ENCODE peak calls at places on chromosomes 4 and X, in six cellular contexts. P, H, Q, Z, E and Y are unnamed samples.

GRCh38 chr4:77433102-77433733 is 172.4 kb upstream of the CXCL13 start:
- DNase-seq in E (peak), P (peak), H (peak), Z (no peak), Q (no peak), Y (peak)

GRCh38 chrX:149540621-149541520 is at the start of gene EOLA1:
- DNase-seq in E (peak), Q (peak), H (peak), Z (peak), P (peak), Y (peak)

GRCh38 chrX:39311646-39312045 is 510.4 kb downstream of the MID1IP1 start:
- DNase-seq in H (no peak), Z (no peak), Q (no peak), P (no peak), E (no peak), Y (no peak)

GRCh38 chr4:173424899-173425805 is 26.2 kb upstream of the SCRG1 start:
- DNase-seq in E (no peak), P (peak), Z (no peak), Q (peak), H (peak), Y (peak)

GRCh38 chr4:5019274-5019673 is at the start of gene CYTL1:
- DNase-seq in E (no peak), Q (no peak), Z (no peak), H (no peak), P (peak), Y (no peak)

GRCh38 chr4:100981447-100982204 is 365.7 kb downstream of the PPP3CA start:
- DNase-seq in P (peak), H (peak), Z (no peak), E (no peak), Q (peak), Y (no peak)

GRCh38 chrX:129613596-129613995 is 41.2 kb downstream of the APLN start:
- DNase-seq in Z (no peak), P (no peak), E (no peak), H (no peak), Q (no peak), Y (no peak)

GRCh38 chrX:23904096-23904495 is 3.6 kb downstream of the APOO start:
- DNase-seq in H (peak), Z (no peak), P (peak), E (no peak), Q (no peak), Y (no peak)

GRCh38 chr4:150325872-150326271 is 247.6 kb downstream of the DCLK2 start:
- DNase-seq in H (no peak), E (no peak), P (no peak), Z (no peak), Q (no peak), Y (no peak)

GRCh38 chr4:120009731-120010130 is 56.9 kb downstream of the MAD2L1 start:
- DNase-seq in Z (no peak), H (no peak), P (peak), E (no peak), Q (peak), Y (peak)

GRCh38 chrX:926070-926469 is 286.4 kb downstream of the CRLF2 start:
- DNase-seq in E (no peak), Z (no peak), P (no peak), Q (no peak), H (no peak), Y (no peak)

GRCh38 chrX:70331161-70331560 is 41.3 kb downstream of the KIF4A start:
- DNase-seq in H (peak), P (peak), Z (no peak), E (no peak), Q (no peak), Y (no peak)

GRCh38 chr4:10077101-10077491 is 39.5 kb downstream of the WDR1 start:
- DNase-seq in Z (no peak), Q (no peak), E (no peak), H (no peak), P (no peak), Y (no peak)

GRCh38 chrX:39936886-39937770 is 160.6 kb downstream of the BCOR start:
- DNase-seq in Q (no peak), H (no peak), E (peak), Z (no peak), P (no peak), Y (no peak)

GRCh38 chr4:69133993-69134392 is 37.7 kb downstream of the UGT2B7 start:
- DNase-seq in Q (no peak), E (no peak), Z (no peak), P (no peak), H (no peak), Y (no peak)

GRCh38 chr4:56731857-56732256 is 50.8 kb upstream of the HOPX start:
- DNase-seq in Z (no peak), Q (no peak), E (no peak), P (no peak), H (no peak), Y (no peak)

GRCh38 chrX:154059729-154060245 is 37.7 kb downstream of the MECP2 start:
- DNase-seq in Z (no peak), H (no peak), Q (no peak), E (no peak), P (no peak), Y (no peak)

GRCh38 chrX:41116948-41117347 is 31.7 kb downstream of the USP9X start:
- DNase-seq in E (no peak), Q (no peak), H (no peak), P (no peak), Z (no peak), Y (no peak)

GRCh38 chrX:83469551-83469950 is 38.5 kb upstream of the POU3F4 start:
- DNase-seq in P (no peak), Z (no peak), Q (no peak), E (no peak), H (no peak), Y (no peak)

DNA sequence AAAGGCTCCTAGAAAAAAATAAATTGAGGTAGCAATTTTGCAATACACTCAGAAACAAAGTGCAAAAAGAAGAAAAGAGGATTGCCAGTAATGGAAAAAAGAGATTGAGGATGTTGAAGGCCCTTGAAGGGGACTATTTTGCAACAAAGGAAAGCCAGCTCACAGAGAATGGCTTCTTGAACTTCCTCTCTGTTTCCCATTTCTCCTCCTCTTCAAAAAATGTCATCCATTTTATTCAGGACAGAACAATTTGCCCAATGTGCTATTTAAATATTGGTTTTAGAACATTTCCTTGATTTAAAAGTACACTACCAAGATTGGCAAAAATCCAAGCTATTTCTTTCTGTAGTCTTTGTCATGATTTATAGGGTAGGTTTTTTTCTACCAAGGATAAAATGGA is 60.2 kb downstream of the GASK1B start:
- DNase-seq in Q (no peak), Z (no peak), H (peak), P (peak), E (no peak), Y (no peak)
- TF ChIP-seq CTCF in Q (no peak), Z (no peak), H (no peak), P (no peak), E (no peak), Y (no peak)

DNA sequence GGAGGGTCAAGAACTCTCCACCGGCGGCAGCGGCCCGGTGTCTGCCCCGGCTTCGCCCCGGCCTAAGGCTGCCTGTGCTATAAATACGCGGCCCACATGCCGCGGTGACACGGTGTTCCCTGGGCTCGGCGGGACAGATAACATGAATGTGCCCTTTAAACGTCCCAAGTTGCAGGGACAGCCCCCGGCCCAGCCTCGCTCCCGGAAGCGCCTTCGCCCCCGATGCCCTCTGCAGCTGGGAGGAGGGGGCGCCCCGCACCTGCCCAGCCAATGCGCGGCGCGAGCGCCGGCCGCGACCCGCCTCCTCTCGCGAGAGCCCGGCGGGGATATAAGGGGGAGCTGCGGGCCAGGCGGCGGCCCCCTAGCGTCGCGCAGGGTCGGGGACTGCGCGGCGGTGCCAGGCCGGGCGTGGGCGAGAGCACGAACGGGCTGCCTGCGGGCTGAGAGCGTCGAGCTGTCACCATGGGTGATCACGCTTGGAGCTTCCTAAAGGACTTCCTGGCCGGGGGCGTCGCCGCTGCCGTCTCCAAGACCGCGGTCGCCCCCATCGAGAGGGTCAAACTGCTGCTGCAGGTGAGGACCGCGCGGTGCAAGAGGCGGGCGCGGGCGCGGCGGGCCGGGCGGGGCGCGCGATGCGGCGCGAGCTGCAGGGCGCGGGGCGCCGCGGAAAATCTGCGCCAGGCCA is at the start of gene SLC25A4:
- DNase-seq in E (peak), P (peak), Q (peak), Z (peak), H (peak), Y (peak)
- TF ChIP-seq CTCF in E (peak), P (peak), Q (peak), Z (peak), H (peak), Y (peak)

DNA sequence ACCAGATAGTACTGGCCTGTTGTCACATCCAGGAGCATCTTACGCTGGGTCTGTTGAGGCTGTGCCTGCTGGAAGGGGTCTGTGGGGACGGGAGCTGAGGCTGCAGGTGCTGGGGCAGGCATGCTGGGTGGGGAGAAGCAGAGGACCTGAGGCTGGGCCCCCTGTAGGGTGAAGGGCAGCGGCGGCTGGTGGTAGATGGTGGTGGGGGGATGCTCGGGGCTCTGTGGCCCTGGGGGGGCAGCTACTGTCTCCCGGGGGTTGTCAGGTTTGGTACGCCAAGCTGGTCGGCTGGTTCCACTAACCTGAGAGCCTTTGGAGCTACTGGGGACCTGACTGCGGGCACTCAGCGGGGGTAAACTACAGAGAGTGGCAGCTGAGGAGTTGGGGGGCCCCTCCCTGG is 7.8 kb downstream of the C4orf54 start:
- DNase-seq in E (no peak), Q (no peak), Z (no peak), P (no peak), H (no peak), Y (no peak)
- TF ChIP-seq CTCF in E (no peak), Q (no peak), Z (no peak), P (no peak), H (no peak), Y (no peak)

GRCh38 chr4:91611786-91612185 is 692.0 kb upstream of the GRID2 start:
- DNase-seq in E (no peak), Q (no peak), P (no peak), Z (no peak), H (no peak), Y (no peak)
- TF ChIP-seq CTCF in E (no peak), Q (no peak), P (no peak), Z (no peak), H (no peak), Y (no peak)

DNA sequence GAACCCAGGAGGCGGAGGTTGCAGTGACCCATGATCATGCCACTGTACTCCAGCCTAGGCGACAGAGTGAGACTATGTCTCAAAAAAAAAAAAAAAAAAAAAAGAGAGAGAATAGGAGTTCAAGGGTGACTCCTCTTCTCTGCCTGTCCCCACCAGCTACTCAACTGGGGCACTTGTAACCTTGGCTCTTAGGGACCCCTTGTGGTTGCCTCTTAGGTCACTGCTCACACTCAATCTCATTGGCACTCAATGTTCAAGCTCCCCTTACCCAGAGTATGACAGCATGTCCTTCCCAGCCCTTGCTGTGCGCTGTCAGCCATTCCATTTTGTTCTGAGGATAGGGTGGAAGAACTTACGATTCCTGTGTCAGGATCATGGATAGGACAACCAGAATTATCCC is 82.4 kb upstream of the BEND4 start:
- DNase-seq in Z (no peak), H (no peak), E (no peak), P (no peak), Q (no peak), Y (no peak)
- TF ChIP-seq CTCF in Z (no peak), H (no peak), E (no peak), P (no peak), Q (no peak), Y (no peak)

GRCh38 chr4:162461952-162462351 is 298.2 kb upstream of the FSTL5 start:
- DNase-seq in P (no peak), H (no peak), Q (no peak), E (no peak), Z (no peak), Y (no peak)
- TF ChIP-seq CTCF in P (no peak), H (no peak), Q (no peak), E (no peak), Z (no peak), Y (no peak)

DNA sequence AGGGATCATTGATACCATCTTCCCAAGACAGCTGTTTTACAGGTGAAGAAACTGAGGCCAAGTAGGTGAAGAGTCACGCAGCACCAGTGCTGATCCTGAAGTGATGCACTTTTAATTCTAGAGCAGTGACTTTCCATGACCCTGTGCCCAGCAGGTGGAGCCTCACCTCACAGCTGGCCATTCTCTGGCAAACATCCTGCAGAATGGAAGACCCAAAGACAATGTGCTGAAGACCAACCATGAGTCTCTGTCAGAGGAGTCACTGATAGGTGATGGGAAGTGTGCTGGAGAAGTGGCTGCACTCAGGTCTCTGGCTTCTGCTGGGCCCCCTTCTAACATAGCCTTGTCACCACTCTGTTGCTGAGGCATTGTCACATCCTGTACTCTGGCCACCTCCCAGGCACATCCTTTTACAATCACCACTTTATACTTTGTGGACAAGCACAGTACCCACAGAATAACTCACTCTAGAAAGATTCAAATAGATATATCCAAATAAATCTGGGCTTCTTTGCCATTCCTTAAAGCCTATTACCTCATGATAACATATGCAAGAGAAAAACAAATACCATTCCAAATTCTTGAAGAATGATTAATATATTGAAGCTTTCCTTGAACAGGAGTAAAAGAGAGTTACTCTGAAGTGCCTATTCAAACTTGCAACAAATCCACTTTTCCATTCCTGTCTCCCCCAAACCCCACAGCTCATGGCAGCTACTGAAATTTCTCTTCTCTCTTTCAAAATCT is 64.1 kb upstream of the SCOC start:
- DNase-seq in E (no peak), P (no peak), H (no peak), Q (no peak), Z (no peak), Y (peak)
- TF ChIP-seq CTCF in E (no peak), P (no peak), H (no peak), Q (no peak), Z (no peak), Y (peak)

DNA sequence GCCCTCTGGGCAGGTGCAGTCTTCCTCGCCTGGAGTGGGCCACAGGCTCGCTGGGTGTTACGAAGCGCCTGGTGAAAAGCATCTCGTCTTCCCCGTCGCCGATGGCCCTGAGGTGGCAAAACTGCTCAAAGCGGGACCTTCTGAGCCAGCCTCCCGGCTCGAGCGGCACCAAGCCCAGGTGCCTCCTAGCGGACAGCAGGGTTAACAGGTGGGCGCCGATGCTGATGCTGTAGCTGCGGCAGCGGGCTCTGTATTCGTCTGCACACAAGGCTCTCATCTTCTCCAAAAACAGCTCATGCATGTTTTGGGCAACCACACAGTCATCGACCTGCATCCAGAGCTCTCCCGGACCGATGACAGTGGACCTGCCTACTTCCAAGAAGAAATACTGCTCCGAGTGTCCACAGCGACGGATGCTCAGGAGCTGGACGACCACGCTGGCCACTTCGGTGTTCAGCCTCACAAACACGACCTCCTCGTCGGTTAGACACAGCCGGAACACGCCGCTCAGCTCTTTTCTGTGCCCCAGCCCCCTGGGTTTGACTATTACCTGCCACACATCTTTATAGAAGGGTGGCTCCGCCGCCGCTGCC is 1.2 kb downstream of the IRS4 start:
- DNase-seq in E (no peak), Z (no peak), P (no peak), H (no peak), Q (no peak), Y (no peak)
- TF ChIP-seq CTCF in E (no peak), Z (no peak), P (no peak), H (no peak), Q (no peak), Y (no peak)

GRCh38 chr4:6909113-6909969 is at the start of gene TBC1D14:
- DNase-seq in H (peak), E (peak), Z (peak), Q (peak), P (peak), Y (peak)
- TF ChIP-seq CTCF in H (no peak), E (no peak), Z (no peak), Q (no peak), P (peak), Y (peak)